ENCODE peak calls at places on chromosomes 7 and 10, in five cellular contexts. U is CD8-positive, alpha-beta memory T cell; Y is esophagus squamous epithelium; L is A172; V is Caco-2. Q is an unnamed sample.

GRCh38 chr7:94301024-94301588 is 93.6 kb upstream of the COL1A2 start:
- DNase-seq in U (no peak), Y (no peak), L (peak), V (peak), Q (peak)

GRCh38 chr7:103594186-103594585 is 148.2 kb upstream of the SLC26A5 start:
- DNase-seq in U (no peak), Y (no peak), L (no peak), V (no peak), Q (no peak)

GRCh38 chr10:69340695-69341094 is 62.4 kb downstream of the HK1 start:
- DNase-seq in U (no peak), Y (no peak), L (no peak), V (no peak), Q (no peak)

GRCh38 chr10:27470890-27471289 is 33.2 kb upstream of the RAB18 start:
- DNase-seq in U (no peak), Y (no peak), L (no peak), V (no peak), Q (no peak)

GRCh38 chr10:110664483-110665420 is 20.6 kb downstream of the RBM20 start:
- DNase-seq in U (no peak), Y (no peak), L (peak), V (peak), Q (peak)

GRCh38 chr7:50209461-50210161 is 94.9 kb upstream of the IKZF1 start:
- DNase-seq in U (no peak), Y (no peak), L (no peak), V (no peak), Q (no peak)

GRCh38 chr10:71865561-71866041 is 14.6 kb upstream of the PSAP start:
- DNase-seq in U (no peak), Y (no peak), L (no peak), V (no peak), Q (no peak)

GRCh38 chr10:75000748-75001321 is 110.6 kb upstream of the SAMD8 start:
- DNase-seq in U (no peak), Y (no peak), L (no peak), V (no peak), Q (no peak)

GRCh38 chr10:133277993-133278576 is 1.4 kb upstream of the ADAM8 start:
- DNase-seq in U (no peak), Y (no peak), L (no peak), V (no peak), Q (peak)

GRCh38 chr7:44980393-44981034 is 1.7 kb upstream of the MYO1G start:
- DNase-seq in U (peak), Y (no peak), L (peak), V (no peak), Q (peak)

GRCh38 chr7:150461520-150461919 is 11.1 kb downstream of the GIMAP8 start:
- DNase-seq in U (no peak), Y (no peak), L (no peak), V (no peak), Q (no peak)

GRCh38 chr10:23065549-23065948 is 29.8 kb upstream of the MSRB2 start:
- DNase-seq in U (no peak), Y (no peak), L (peak), V (no peak), Q (peak)